ENCODE peak calls at places on chromosomes 7 and 10, in ten cellular contexts. K is GM12891, A is lower leg skin, I is A549, H is suprapubic skin, J is Peyer's patch, O is GM12892, G is sigmoid colon, U is erythroblast, L is K562. W is an unnamed sample.

GRCh38 chr10:86785021-86785420 is 28.6 kb downstream of the BMPR1A start:
- DNase-seq in K (no peak), A (no peak), I (no peak), H (no peak), J (no peak), O (no peak), G (no peak), U (no peak), L (no peak), W (no peak)

GRCh38 chr7:138974675-138975237 is 6.4 kb downstream of the KIAA1549 start:
- DNase-seq in K (no peak), A (no peak), I (no peak), H (no peak), J (no peak), O (no peak), G (no peak), U (no peak), L (no peak), W (no peak)

GRCh38 chr7:41058986-41059741 is 643.7 kb downstream of the INHBA start:
- DNase-seq in K (no peak), A (no peak), I (no peak), H (no peak), J (no peak), O (no peak), G (no peak), U (no peak), L (no peak), W (no peak)

GRCh38 chr7:42029405-42029804 is 207.6 kb downstream of the GLI3 start:
- DNase-seq in K (no peak), A (no peak), I (no peak), H (no peak), J (no peak), O (no peak), G (no peak), U (no peak), L (no peak), W (no peak)

GRCh38 chr10:69988094-69988493 is 64.6 kb upstream of the MACROH2A2 start:
- DNase-seq in K (no peak), A (no peak), I (no peak), H (no peak), J (no peak), O (no peak), G (no peak), U (no peak), L (no peak), W (no peak)

GRCh38 chr7:83271212-83272099 is 108.8 kb upstream of the PCLO start:
- DNase-seq in K (no peak), A (no peak), I (no peak), H (no peak), J (no peak), O (no peak), G (no peak), U (no peak), L (no peak), W (no peak)

GRCh38 chr7:18866359-18867036 is 250.9 kb downstream of the TWIST1 start:
- DNase-seq in K (no peak), A (peak), I (peak), H (peak), J (peak), O (no peak), G (peak), U (no peak), L (no peak), W (peak)

GRCh38 chr10:107576746-107577145 is 412.2 kb upstream of the SORCS1 start:
- DNase-seq in K (no peak), A (no peak), I (no peak), H (no peak), J (no peak), O (no peak), G (no peak), U (no peak), L (no peak), W (no peak)

GRCh38 chr10:32077896-32078295 is 21.7 kb upstream of the KIF5B start:
- DNase-seq in K (no peak), A (peak), I (no peak), H (peak), J (no peak), O (no peak), G (peak), U (no peak), L (no peak), W (peak)

GRCh38 chr10:45452743-45453452 is 78.9 kb downstream of the ALOX5 start:
- DNase-seq in K (no peak), A (no peak), I (no peak), H (no peak), J (no peak), O (no peak), G (no peak), U (no peak), L (no peak), W (no peak)

GRCh38 chr10:63896992-63897391 is 375.8 kb downstream of the REEP3 start:
- DNase-seq in K (no peak), A (no peak), I (no peak), H (no peak), J (no peak), O (no peak), G (no peak), U (no peak), L (no peak), W (no peak)

GRCh38 chr10:97426776-97427570 is 982 bp downstream of the PGAM1 start:
- DNase-seq in K (no peak), A (no peak), I (no peak), H (no peak), J (no peak), O (no peak), G (no peak), U (no peak), L (peak), W (no peak)

GRCh38 chr7:28269700-28270361 is 89.2 kb upstream of the JAZF1 start:
- DNase-seq in K (no peak), A (no peak), I (no peak), H (no peak), J (no peak), O (no peak), G (no peak), U (no peak), L (no peak), W (no peak)

GRCh38 chr7:29843106-29843505 is 36.8 kb downstream of the WIPF3 start:
- DNase-seq in K (no peak), A (no peak), I (no peak), H (no peak), J (no peak), O (no peak), G (no peak), U (no peak), L (no peak), W (no peak)

GRCh38 chr10:10587744-10588393 is 429.8 kb upstream of the CELF2 start:
- DNase-seq in K (no peak), A (no peak), I (no peak), H (no peak), J (no peak), O (no peak), G (no peak), U (no peak), L (no peak), W (no peak)

DNA sequence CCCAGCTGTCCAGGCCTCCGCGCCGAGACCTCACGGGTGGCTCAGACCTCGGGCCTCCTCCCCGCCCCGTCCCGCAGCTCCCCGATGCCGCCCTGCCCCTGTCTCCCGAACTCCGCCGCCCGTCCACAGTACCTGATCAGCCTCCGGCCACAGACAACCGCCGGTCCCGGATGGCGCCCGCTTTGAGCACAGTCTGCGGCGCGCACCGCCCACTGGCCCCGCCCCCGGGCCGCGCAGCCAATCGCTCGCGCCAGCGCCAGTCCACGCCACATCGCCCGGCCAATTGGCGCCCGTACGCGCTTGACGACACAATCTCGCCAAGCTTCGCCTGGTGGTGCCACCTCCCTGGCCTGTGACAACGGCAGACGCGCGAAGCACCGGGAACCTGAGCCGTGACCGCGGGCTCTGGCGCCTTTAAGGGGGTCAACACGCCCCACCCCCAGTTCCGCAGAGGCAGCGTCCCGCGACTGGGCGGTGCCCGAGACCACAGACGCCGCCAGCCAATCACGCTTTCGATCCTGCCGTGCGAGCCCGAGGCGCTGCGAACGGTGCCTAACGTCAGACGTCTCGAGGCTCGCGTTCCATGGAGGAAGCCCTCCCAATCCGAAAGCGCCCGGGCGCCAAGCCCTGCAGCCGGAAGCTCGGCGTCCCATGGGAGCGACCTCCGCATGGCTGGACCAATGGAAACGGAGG is at the start of gene IDI1:
- DNase-seq in K (peak), A (peak), I (peak), H (peak), J (peak), O (peak), G (peak), U (peak), L (peak), W (peak)
- TF ChIP-seq POLR2A in K (peak), A (peak), I (peak), H (peak), J (peak), O (peak), G (peak), U (peak), L (peak), W (peak)

GRCh38 chr7:140062528-140063299 is at the start of gene PARP12:
- DNase-seq in K (peak), A (peak), I (peak), H (peak), J (peak), O (peak), G (peak), U (peak), L (peak), W (peak)
- TF ChIP-seq POLR2A in K (no peak), A (no peak), I (peak), H (no peak), J (peak), O (peak), G (no peak), U (peak), L (peak), W (peak)

GRCh38 chr10:71319042-71319799 is at the start of gene SLC29A3:
- DNase-seq in K (peak), A (peak), I (peak), H (peak), J (peak), O (peak), G (peak), U (peak), L (peak), W (peak)
- TF ChIP-seq POLR2A in K (no peak), A (no peak), I (peak), H (peak), J (peak), O (peak), G (no peak), U (peak), L (peak), W (peak)

GRCh38 chr7:131723926-131724325 is 167.5 kb upstream of the PODXL start:
- DNase-seq in K (no peak), A (no peak), I (peak), H (no peak), J (no peak), O (no peak), G (no peak), U (no peak), L (no peak), W (peak)

GRCh38 chr7:131722371-131722770 is 165.9 kb upstream of the PODXL start:
- DNase-seq in K (no peak), A (no peak), I (no peak), H (no peak), J (no peak), O (no peak), G (no peak), U (no peak), L (no peak), W (no peak)

GRCh38 chr7:131721660-131722059 is 165.2 kb upstream of the PODXL start:
- DNase-seq in K (no peak), A (no peak), I (no peak), H (no peak), J (no peak), O (no peak), G (no peak), U (no peak), L (no peak), W (no peak)

GRCh38 chr7:131717181-131717580 is 160.8 kb upstream of the PODXL start:
- DNase-seq in K (no peak), A (no peak), I (no peak), H (no peak), J (no peak), O (no peak), G (no peak), U (no peak), L (no peak), W (no peak)

DNA sequence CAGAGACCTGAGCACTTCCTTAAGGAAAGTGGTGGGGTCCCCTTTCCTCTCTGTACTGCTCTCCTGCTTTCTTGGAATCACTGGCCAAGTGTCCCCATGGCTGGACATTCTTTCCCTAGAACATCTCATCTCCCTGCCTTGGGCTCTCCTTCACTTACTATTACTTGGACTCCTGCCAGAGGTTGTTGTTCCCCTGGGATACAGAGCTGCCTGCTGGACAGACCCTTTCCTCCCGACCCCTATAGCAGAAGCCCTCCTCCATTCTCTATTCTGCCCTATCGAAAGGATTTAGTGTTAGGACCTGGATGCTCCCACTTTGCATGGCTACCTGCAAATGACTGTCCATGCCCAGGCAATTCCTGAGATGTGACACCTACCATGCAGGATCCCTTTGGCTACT is 164.3 kb upstream of the PODXL start:
- DNase-seq in K (no peak), A (no peak), I (no peak), H (no peak), J (no peak), O (no peak), G (no peak), U (no peak), L (no peak), W (no peak)
- TF ChIP-seq POLR2A in K (no peak), A (no peak), I (no peak), H (no peak), J (no peak), O (no peak), G (no peak), U (no peak), L (no peak), W (no peak)

GRCh38 chr10:34931216-34931615 is 116.1 kb upstream of the PARD3 start:
- DNase-seq in K (no peak), A (peak), I (no peak), H (no peak), J (no peak), O (no peak), G (no peak), U (no peak), L (no peak), W (no peak)
- TF ChIP-seq POLR2A in K (no peak), A (no peak), I (no peak), H (no peak), J (no peak), O (no peak), G (no peak), U (no peak), L (no peak), W (no peak)

DNA sequence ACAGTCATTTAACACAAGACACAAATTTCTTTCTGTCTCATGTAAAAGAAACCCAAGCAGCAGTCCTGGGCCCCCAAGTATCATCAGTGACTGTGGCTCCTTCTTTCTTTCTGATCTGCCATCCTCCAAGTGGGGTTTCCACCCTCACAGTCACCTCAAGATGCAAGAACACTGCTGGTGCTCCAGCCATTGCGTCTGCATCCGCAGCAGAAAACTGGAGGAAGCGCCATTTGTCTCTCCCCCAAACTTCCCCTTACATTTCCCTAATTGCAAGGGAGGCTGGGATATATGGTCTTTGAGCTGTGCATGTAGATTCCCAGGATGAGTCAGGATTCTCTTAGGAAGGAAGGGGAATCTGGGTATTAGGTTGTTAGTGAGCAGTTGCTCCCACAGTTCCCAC is 60.9 kb upstream of the GNA12 start:
- DNase-seq in K (no peak), A (no peak), I (no peak), H (no peak), J (no peak), O (no peak), G (no peak), U (no peak), L (no peak), W (no peak)
- TF ChIP-seq POLR2A in K (no peak), A (no peak), I (no peak), H (no peak), J (no peak), O (no peak), G (no peak), U (no peak), L (no peak), W (no peak)

W was measured in H54.